ENCODE peak calls at places on chromosomes 3 and 15, in seven cellular contexts. One of them, this sample, is unnamed.

GRCh38 chr3:8972614-8973013 is 9.3 kb upstream of the RAD18 start:
- DNase-seq in GM12878: no peak
- DNase-seq in HCT116: no peak
- DNase-seq in K562: peak
- DNase-seq in HepG2: peak
- DNase-seq in H1: no peak
- DNase-seq in SK-N-SH: no peak
- DNase-seq in this sample: no peak

GRCh38 chr3:127408684-127409420 is 121.0 kb upstream of the PRR20G start:
- DNase-seq in GM12878: no peak
- DNase-seq in HCT116: no peak
- DNase-seq in K562: no peak
- DNase-seq in HepG2: no peak
- DNase-seq in H1: no peak
- DNase-seq in SK-N-SH: peak
- DNase-seq in this sample: no peak

GRCh38 chr3:94904275-94904674 is 841.4 kb downstream of the NSUN3 start:
- DNase-seq in GM12878: no peak
- DNase-seq in HCT116: no peak
- DNase-seq in K562: no peak
- DNase-seq in HepG2: no peak
- DNase-seq in H1: no peak
- DNase-seq in SK-N-SH: no peak
- DNase-seq in this sample: no peak

GRCh38 chr3:183975981-183976662 is 41.6 kb downstream of the ABCC5 start:
- DNase-seq in GM12878: no peak
- DNase-seq in HCT116: no peak
- DNase-seq in K562: peak
- DNase-seq in HepG2: no peak
- DNase-seq in H1: no peak
- DNase-seq in SK-N-SH: no peak
- DNase-seq in this sample: no peak

GRCh38 chr3:141242722-141243092 is 11.1 kb downstream of the PXYLP1 start:
- DNase-seq in GM12878: no peak
- DNase-seq in HCT116: no peak
- DNase-seq in K562: no peak
- DNase-seq in HepG2: no peak
- DNase-seq in H1: no peak
- DNase-seq in SK-N-SH: no peak
- DNase-seq in this sample: no peak

GRCh38 chr3:9730747-9731205 is 759 bp upstream of the BRPF1 start:
- DNase-seq in GM12878: no peak
- DNase-seq in HCT116: no peak
- DNase-seq in K562: no peak
- DNase-seq in HepG2: no peak
- DNase-seq in H1: peak
- DNase-seq in SK-N-SH: no peak
- DNase-seq in this sample: no peak

GRCh38 chr3:77370413-77370812 is 330.5 kb downstream of the ROBO2 start:
- DNase-seq in GM12878: no peak
- DNase-seq in HCT116: no peak
- DNase-seq in K562: no peak
- DNase-seq in HepG2: no peak
- DNase-seq in H1: no peak
- DNase-seq in SK-N-SH: no peak
- DNase-seq in this sample: no peak

GRCh38 chr3:191809326-191809949 is 348.5 kb downstream of the PYDC2 start:
- DNase-seq in GM12878: no peak
- DNase-seq in HCT116: no peak
- DNase-seq in K562: no peak
- DNase-seq in HepG2: peak
- DNase-seq in H1: peak
- DNase-seq in SK-N-SH: no peak
- DNase-seq in this sample: no peak

GRCh38 chr3:66795365-66795764 is 202.7 kb upstream of the KBTBD8 start:
- DNase-seq in GM12878: no peak
- DNase-seq in HCT116: no peak
- DNase-seq in K562: no peak
- DNase-seq in HepG2: no peak
- DNase-seq in H1: no peak
- DNase-seq in SK-N-SH: no peak
- DNase-seq in this sample: no peak

GRCh38 chr3:38348903-38349302 is 2.3 kb downstream of the XYLB start:
- DNase-seq in GM12878: no peak
- DNase-seq in HCT116: no peak
- DNase-seq in K562: no peak
- DNase-seq in HepG2: no peak
- DNase-seq in H1: no peak
- DNase-seq in SK-N-SH: no peak
- DNase-seq in this sample: no peak

GRCh38 chr15:85289677-85290365 is 90.6 kb upstream of the AKAP13 start:
- DNase-seq in GM12878: no peak
- DNase-seq in HCT116: peak
- DNase-seq in K562: no peak
- DNase-seq in HepG2: peak
- DNase-seq in H1: no peak
- DNase-seq in SK-N-SH: peak
- DNase-seq in this sample: peak

GRCh38 chr15:63522143-63522531 is 17.7 kb downstream of the USP3 start:
- DNase-seq in GM12878: no peak
- DNase-seq in HCT116: no peak
- DNase-seq in K562: no peak
- DNase-seq in HepG2: no peak
- DNase-seq in H1: no peak
- DNase-seq in SK-N-SH: no peak
- DNase-seq in this sample: no peak

GRCh38 chr3:64399205-64399800 is 174.0 kb upstream of the PRICKLE2 start:
- DNase-seq in GM12878: no peak
- DNase-seq in HCT116: peak
- DNase-seq in K562: peak
- DNase-seq in HepG2: peak
- DNase-seq in H1: no peak
- DNase-seq in SK-N-SH: peak
- DNase-seq in this sample: peak

GRCh38 chr3:114764056-114764492 is 383.0 kb downstream of the ZBTB20 start:
- DNase-seq in GM12878: no peak
- DNase-seq in HCT116: no peak
- DNase-seq in K562: no peak
- DNase-seq in HepG2: peak
- DNase-seq in H1: no peak
- DNase-seq in SK-N-SH: no peak
- DNase-seq in this sample: no peak

GRCh38 chr3:24060055-24060454 is 115.0 kb downstream of the NR1D2 start:
- DNase-seq in GM12878: no peak
- DNase-seq in HCT116: no peak
- DNase-seq in K562: no peak
- DNase-seq in HepG2: no peak
- DNase-seq in H1: no peak
- DNase-seq in SK-N-SH: no peak
- DNase-seq in this sample: peak

GRCh38 chr15:90062729-90063684 is 39.3 kb downstream of the IDH2 start:
- DNase-seq in GM12878: no peak
- DNase-seq in HCT116: no peak
- DNase-seq in K562: no peak
- DNase-seq in HepG2: no peak
- DNase-seq in H1: no peak
- DNase-seq in SK-N-SH: no peak
- DNase-seq in this sample: no peak

GRCh38 chr3:133292251-133292650 is 107.6 kb upstream of the BFSP2 start:
- DNase-seq in GM12878: no peak
- DNase-seq in HCT116: no peak
- DNase-seq in K562: no peak
- DNase-seq in HepG2: no peak
- DNase-seq in H1: no peak
- DNase-seq in SK-N-SH: no peak
- DNase-seq in this sample: no peak

DNA sequence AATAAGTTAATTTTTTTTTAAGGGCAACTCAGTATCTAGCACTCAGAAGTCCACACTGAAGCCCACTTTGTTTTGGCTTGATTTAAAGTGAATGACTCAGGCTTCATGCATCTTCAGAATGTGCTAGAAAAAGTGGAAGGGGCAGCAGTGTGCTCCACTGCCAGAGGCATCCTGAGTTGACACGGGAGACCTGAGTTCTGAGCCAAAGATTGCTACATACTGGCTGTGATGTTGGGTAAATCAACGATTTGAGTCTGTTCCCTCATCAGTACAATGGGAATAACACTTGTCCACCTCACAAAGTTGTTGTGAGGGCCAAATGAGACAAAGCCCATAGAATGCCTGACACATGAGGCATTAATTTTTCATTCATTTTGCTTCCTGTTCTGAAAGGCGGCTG is 19.0 kb downstream of the TMEM43 start:
- DNase-seq in GM12878: no peak
- DNase-seq in HCT116: no peak
- DNase-seq in K562: no peak
- DNase-seq in HepG2: peak
- DNase-seq in H1: no peak
- DNase-seq in SK-N-SH: no peak
- DNase-seq in this sample: peak
- TF ChIP-seq JUND in GM12878: no peak
- TF ChIP-seq JUND in HCT116: peak
- TF ChIP-seq JUND in K562: no peak
- TF ChIP-seq JUND in HepG2: no peak
- TF ChIP-seq JUND in H1: no peak
- TF ChIP-seq JUND in SK-N-SH: peak
- TF ChIP-seq JUND in this sample: peak

GRCh38 chr15:46855388-46855787 is 861.9 kb upstream of the SEMA6D start:
- DNase-seq in GM12878: no peak
- DNase-seq in HCT116: no peak
- DNase-seq in K562: no peak
- DNase-seq in HepG2: no peak
- DNase-seq in H1: no peak
- DNase-seq in SK-N-SH: no peak
- DNase-seq in this sample: no peak

GRCh38 chr15:46853600-46853999 is 863.7 kb upstream of the SEMA6D start:
- DNase-seq in GM12878: no peak
- DNase-seq in HCT116: no peak
- DNase-seq in K562: no peak
- DNase-seq in HepG2: no peak
- DNase-seq in H1: no peak
- DNase-seq in SK-N-SH: peak
- DNase-seq in this sample: no peak

GRCh38 chr15:46854559-46854958 is 862.7 kb upstream of the SEMA6D start:
- DNase-seq in GM12878: no peak
- DNase-seq in HCT116: no peak
- DNase-seq in K562: no peak
- DNase-seq in HepG2: no peak
- DNase-seq in H1: no peak
- DNase-seq in SK-N-SH: no peak
- DNase-seq in this sample: no peak

GRCh38 chr15:46861796-46862195 is 855.5 kb upstream of the SEMA6D start:
- DNase-seq in GM12878: no peak
- DNase-seq in HCT116: no peak
- DNase-seq in K562: no peak
- DNase-seq in HepG2: no peak
- DNase-seq in H1: no peak
- DNase-seq in SK-N-SH: no peak
- DNase-seq in this sample: no peak

DNA sequence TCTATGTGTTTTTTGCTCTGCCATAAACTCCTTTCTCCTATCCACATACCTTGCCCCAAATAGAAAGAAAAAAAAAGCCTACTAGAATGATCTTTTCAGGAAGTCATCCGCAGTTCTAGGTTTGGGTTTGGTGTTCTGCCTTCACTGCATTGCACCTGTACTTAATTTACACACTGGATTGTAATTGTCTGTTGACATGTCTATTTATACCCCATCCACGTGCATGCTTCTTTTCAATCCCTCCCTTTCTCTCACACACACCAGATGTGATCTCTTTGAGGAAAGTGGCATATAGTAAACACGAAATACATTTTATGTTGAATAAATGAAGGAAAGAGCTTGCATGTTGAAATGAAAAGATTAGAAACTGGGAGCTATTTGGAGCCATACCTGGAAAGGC is 860.2 kb upstream of the SEMA6D start:
- DNase-seq in GM12878: no peak
- DNase-seq in HCT116: no peak
- DNase-seq in K562: no peak
- DNase-seq in HepG2: no peak
- DNase-seq in H1: no peak
- DNase-seq in SK-N-SH: no peak
- DNase-seq in this sample: no peak
- TF ChIP-seq JUND in GM12878: no peak
- TF ChIP-seq JUND in HCT116: no peak
- TF ChIP-seq JUND in K562: no peak
- TF ChIP-seq JUND in HepG2: no peak
- TF ChIP-seq JUND in H1: no peak
- TF ChIP-seq JUND in SK-N-SH: no peak
- TF ChIP-seq JUND in this sample: no peak

GRCh38 chr3:18355819-18356218 is 69.3 kb downstream of the SATB1 start:
- DNase-seq in GM12878: no peak
- DNase-seq in HCT116: no peak
- DNase-seq in K562: no peak
- DNase-seq in HepG2: no peak
- DNase-seq in H1: no peak
- DNase-seq in SK-N-SH: no peak
- DNase-seq in this sample: no peak

GRCh38 chr3:18357747-18358146 is 67.4 kb downstream of the SATB1 start:
- DNase-seq in GM12878: no peak
- DNase-seq in HCT116: no peak
- DNase-seq in K562: no peak
- DNase-seq in HepG2: no peak
- DNase-seq in H1: no peak
- DNase-seq in SK-N-SH: no peak
- DNase-seq in this sample: no peak

GRCh38 chr3:18351069-18351628 is 74.0 kb downstream of the SATB1 start:
- DNase-seq in GM12878: no peak
- DNase-seq in HCT116: no peak
- DNase-seq in K562: no peak
- DNase-seq in HepG2: no peak
- DNase-seq in H1: no peak
- DNase-seq in SK-N-SH: no peak
- DNase-seq in this sample: no peak

GRCh38 chr3:18351823-18352744 is 73.1 kb downstream of the SATB1 start:
- DNase-seq in GM12878: no peak
- DNase-seq in HCT116: no peak
- DNase-seq in K562: no peak
- DNase-seq in HepG2: no peak
- DNase-seq in H1: no peak
- DNase-seq in SK-N-SH: peak
- DNase-seq in this sample: peak

DNA sequence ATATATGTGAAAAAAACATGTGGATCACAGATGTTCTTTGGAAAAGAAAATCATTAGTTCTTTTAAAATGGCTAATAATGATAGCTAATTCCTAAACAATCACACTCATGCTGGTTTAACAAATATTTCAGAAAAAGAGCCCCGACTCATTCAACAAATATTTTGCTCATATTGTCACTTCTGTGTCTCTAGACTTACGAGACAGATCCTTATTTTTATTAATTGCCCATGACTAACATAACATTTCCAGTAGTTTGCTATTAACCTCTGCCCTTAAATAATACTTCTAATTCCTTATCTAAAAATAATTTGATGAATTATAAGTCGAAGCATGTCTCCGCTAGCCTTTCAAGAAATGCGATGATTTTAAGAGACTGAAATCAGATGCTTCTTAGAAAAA is 70.4 kb downstream of the SATB1 start:
- DNase-seq in GM12878: no peak
- DNase-seq in HCT116: no peak
- DNase-seq in K562: no peak
- DNase-seq in HepG2: no peak
- DNase-seq in H1: no peak
- DNase-seq in SK-N-SH: no peak
- DNase-seq in this sample: no peak
- TF ChIP-seq JUND in GM12878: no peak
- TF ChIP-seq JUND in HCT116: no peak
- TF ChIP-seq JUND in K562: no peak
- TF ChIP-seq JUND in HepG2: no peak
- TF ChIP-seq JUND in H1: no peak
- TF ChIP-seq JUND in SK-N-SH: no peak
- TF ChIP-seq JUND in this sample: no peak

GRCh38 chr15:81296673-81297072 is 27.3 kb downstream of the STARD5 start:
- DNase-seq in GM12878: peak
- DNase-seq in HCT116: no peak
- DNase-seq in K562: no peak
- DNase-seq in HepG2: no peak
- DNase-seq in H1: no peak
- DNase-seq in SK-N-SH: no peak
- DNase-seq in this sample: no peak
- TF ChIP-seq JUND in GM12878: peak
- TF ChIP-seq JUND in HCT116: no peak
- TF ChIP-seq JUND in K562: no peak
- TF ChIP-seq JUND in HepG2: no peak
- TF ChIP-seq JUND in H1: no peak
- TF ChIP-seq JUND in SK-N-SH: no peak
- TF ChIP-seq JUND in this sample: no peak

This sample was measured in T47D.